ENCODE peak calls at places on chromosomes 2 and 18, in four cellular contexts. O is NCI-H460, D is left colon, B is T follicular helper cell. P is an unnamed sample.
A peak's percentile ranks its signal among the peaks of the same experiment; 100 is the strongest.

GRCh38 chr2:226661789-226662545 is 137.7 kb downstream of the IRS1 start:
- DNase-seq in O (peak; percentile 96), B (no peak), D (no peak), P (peak; percentile 58)

GRCh38 chr2:234425923-234426603 is 70.8 kb downstream of the ARL4C start:
- DNase-seq in O (no peak), B (peak; percentile 76), D (peak; percentile 65), P (no peak)

GRCh38 chr2:30782124-30782523 is 25.1 kb downstream of the CAPN13 start:
- DNase-seq in O (no peak), B (no peak), D (peak; percentile 23), P (no peak)

GRCh38 chr18:48986851-48987761 is 36.3 kb upstream of the SMAD7 start:
- DNase-seq in D (no peak), B (no peak), O (no peak), P (no peak)

GRCh38 chr2:131394147-131394931 is 30.4 kb upstream of the RAB6D start:
- DNase-seq in O (no peak), D (peak; percentile 69), B (no peak), P (no peak)

GRCh38 chr2:224412064-224412921 is 10.4 kb upstream of the FAM124B start:
- DNase-seq in B (no peak), O (no peak), D (no peak), P (no peak)

GRCh38 chr2:151264157-151264835 is 2.6 kb upstream of the RBM43 start:
- DNase-seq in O (no peak), B (no peak), D (no peak), P (no peak)

GRCh38 chr2:173226899-173227692 is 127.6 kb upstream of the CDCA7 start:
- DNase-seq in O (no peak), B (no peak), D (no peak), P (no peak)

GRCh38 chr2:161578998-161579397 is 45.2 kb upstream of the SLC4A10 start:
- DNase-seq in D (no peak), O (no peak), B (no peak), P (no peak)

GRCh38 chr2:162071016-162071415 is 3.0 kb downstream of the DPP4 start:
- DNase-seq in B (no peak), O (no peak), D (no peak), P (no peak)

GRCh38 chr2:437772-438393 is 150.0 kb upstream of the ALKAL2 start:
- DNase-seq in O (no peak), B (peak; percentile 63), D (peak; percentile 67), P (no peak)

GRCh38 chr18:63905361-63905760 is 2.4 kb upstream of the SERPINB10 start:
- DNase-seq in D (no peak), B (no peak), O (no peak), P (no peak)

GRCh38 chr2:166417669-166418068 is 41.9 kb upstream of the SCN9A start:
- DNase-seq in D (no peak), O (peak; percentile 62), B (no peak), P (no peak)

GRCh38 chr18:48720655-48721025 is 181.8 kb downstream of the CTIF start:
- DNase-seq in O (no peak), B (no peak), D (no peak), P (no peak)

GRCh38 chr18:23451491-23451890 is 1.6 kb upstream of the RIOK3 start:
- DNase-seq in D (no peak), B (no peak), O (no peak), P (no peak)

GRCh38 chr2:9423922-9424272 is 443 bp downstream of the CPSF3 start:
- DNase-seq in O (no peak), D (peak; percentile 35), B (no peak), P (no peak)

GRCh38 chr2:30252723-30253688 is 21.7 kb downstream of the LBH start:
- DNase-seq in O (peak; percentile 47), B (peak; percentile 40), D (no peak), P (no peak)

GRCh38 chr2:3143602-3144001 is 234.0 kb downstream of the EIPR1 start:
- DNase-seq in D (no peak), B (no peak), O (no peak), P (no peak)

GRCh38 chr18:42157878-42158277 is 202.8 kb downstream of the PIK3C3 start:
- DNase-seq in D (no peak), O (no peak), B (no peak), P (no peak)

GRCh38 chr18:2963048-2963447 is 49.9 kb downstream of the LPIN2 start:
- DNase-seq in D (no peak), O (no peak), B (peak; percentile 61), P (no peak)

GRCh38 chr18:30945769-30946168 is 96.8 kb downstream of the DSC3 start:
- DNase-seq in B (no peak), O (no peak), D (peak; percentile 25), P (no peak)

GRCh38 chr2:229087229-229087628 is 183.9 kb downstream of the PID1 start:
- DNase-seq in D (no peak), O (no peak), B (no peak), P (no peak)

GRCh38 chr2:198438326-198438725 is 633.9 kb downstream of the PLCL1 start:
- DNase-seq in B (no peak), D (no peak), O (no peak), P (no peak)

GRCh38 chr2:97005353-97005752 is 19.0 kb upstream of the FAM178B start:
- DNase-seq in B (no peak), D (no peak), O (no peak), P (no peak)

GRCh38 chr2:221554769-221555510 is 17.2 kb downstream of the EPHA4 start:
- DNase-seq in B (no peak), D (no peak), O (no peak), P (no peak)

GRCh38 chr2:134408791-134409190 is 154.9 kb downstream of the MGAT5 start:
- DNase-seq in B (no peak), O (no peak), D (no peak), P (no peak)

P was measured in H54.